ENCODE peak calls at places on chromosomes 12 and 14, in eight cellular contexts. One of them, this sample, is unnamed.

GRCh38 chr12:91889970-91890369 is 255.7 kb downstream of the BTG1 start:
- DNase-seq in CD14-positive monocyte: no peak
- DNase-seq in NCI-H748 treated with DMSO at 0.1 percent for 48 hours: no peak
- DNase-seq in NCI-H2081: no peak
- DNase-seq in NCI-H226: no peak
- DNase-seq in Right ventricle myocardium superior: no peak
- DNase-seq in dermis blood vessel endothelial cell: no peak
- DNase-seq in AG04450: no peak
- DNase-seq in this sample: no peak

GRCh38 chr12:122064780-122065588 is 13.6 kb upstream of the MLXIP start:
- DNase-seq in CD14-positive monocyte: no peak
- DNase-seq in NCI-H748 treated with DMSO at 0.1 percent for 48 hours: no peak
- DNase-seq in NCI-H2081: no peak
- DNase-seq in NCI-H226: peak; percentile 97
- DNase-seq in Right ventricle myocardium superior: peak; percentile 74
- DNase-seq in dermis blood vessel endothelial cell: peak; percentile 68
- DNase-seq in AG04450: no peak
- DNase-seq in this sample: no peak

GRCh38 chr12:24226745-24227350 is 277.4 kb upstream of the SOX5 start:
- DNase-seq in CD14-positive monocyte: no peak
- DNase-seq in NCI-H748 treated with DMSO at 0.1 percent for 48 hours: no peak
- DNase-seq in NCI-H2081: no peak
- DNase-seq in NCI-H226: peak; percentile 68
- DNase-seq in Right ventricle myocardium superior: no peak
- DNase-seq in dermis blood vessel endothelial cell: peak; percentile 94
- DNase-seq in AG04450: peak; percentile 61
- DNase-seq in this sample: no peak

GRCh38 chr12:112716099-112717093 is 75.2 kb upstream of the RPH3A start:
- DNase-seq in CD14-positive monocyte: no peak
- DNase-seq in NCI-H748 treated with DMSO at 0.1 percent for 48 hours: no peak
- DNase-seq in NCI-H2081: no peak
- DNase-seq in NCI-H226: no peak
- DNase-seq in Right ventricle myocardium superior: no peak
- DNase-seq in dermis blood vessel endothelial cell: peak; percentile 26
- DNase-seq in AG04450: no peak
- DNase-seq in this sample: peak; percentile 9

GRCh38 chr12:27554421-27555186 is 30.6 kb downstream of the PPFIBP1 start:
- DNase-seq in CD14-positive monocyte: no peak
- DNase-seq in NCI-H748 treated with DMSO at 0.1 percent for 48 hours: no peak
- DNase-seq in NCI-H2081: no peak
- DNase-seq in NCI-H226: no peak
- DNase-seq in Right ventricle myocardium superior: peak; percentile 88
- DNase-seq in dermis blood vessel endothelial cell: peak; percentile 60
- DNase-seq in AG04450: no peak
- DNase-seq in this sample: no peak

GRCh38 chr14:29348504-29348903 is 579.1 kb downstream of the PRKD1 start:
- DNase-seq in CD14-positive monocyte: no peak
- DNase-seq in NCI-H748 treated with DMSO at 0.1 percent for 48 hours: no peak
- DNase-seq in NCI-H2081: no peak
- DNase-seq in NCI-H226: no peak
- DNase-seq in Right ventricle myocardium superior: no peak
- DNase-seq in dermis blood vessel endothelial cell: no peak
- DNase-seq in AG04450: no peak
- DNase-seq in this sample: no peak

GRCh38 chr12:57603758-57604453 is 718 bp upstream of the DTX3 start:
- DNase-seq in CD14-positive monocyte: no peak
- DNase-seq in NCI-H748 treated with DMSO at 0.1 percent for 48 hours: no peak
- DNase-seq in NCI-H2081: no peak
- DNase-seq in NCI-H226: peak; percentile 82
- DNase-seq in Right ventricle myocardium superior: no peak
- DNase-seq in dermis blood vessel endothelial cell: no peak
- DNase-seq in AG04450: no peak
- DNase-seq in this sample: no peak

GRCh38 chr14:106094654-106095189 is 568.3 kb downstream of the TMEM121 start:
- DNase-seq in CD14-positive monocyte: no peak
- DNase-seq in NCI-H748 treated with DMSO at 0.1 percent for 48 hours: no peak
- DNase-seq in NCI-H2081: peak; percentile 33
- DNase-seq in NCI-H226: no peak
- DNase-seq in Right ventricle myocardium superior: no peak
- DNase-seq in dermis blood vessel endothelial cell: peak; percentile 11
- DNase-seq in AG04450: no peak
- DNase-seq in this sample: no peak

GRCh38 chr14:85444685-85445084 is 85.3 kb upstream of the FLRT2 start:
- DNase-seq in CD14-positive monocyte: peak; percentile 44
- DNase-seq in NCI-H748 treated with DMSO at 0.1 percent for 48 hours: no peak
- DNase-seq in NCI-H2081: no peak
- DNase-seq in NCI-H226: no peak
- DNase-seq in Right ventricle myocardium superior: no peak
- DNase-seq in dermis blood vessel endothelial cell: peak; percentile 20
- DNase-seq in AG04450: no peak
- DNase-seq in this sample: no peak

GRCh38 chr14:98244162-98244948 is 1027.6 kb downstream of the BCL11B start:
- DNase-seq in CD14-positive monocyte: no peak
- DNase-seq in NCI-H748 treated with DMSO at 0.1 percent for 48 hours: no peak
- DNase-seq in NCI-H2081: no peak
- DNase-seq in NCI-H226: no peak
- DNase-seq in Right ventricle myocardium superior: no peak
- DNase-seq in dermis blood vessel endothelial cell: no peak
- DNase-seq in AG04450: no peak
- DNase-seq in this sample: no peak

GRCh38 chr12:95808146-95808545 is 17.6 kb upstream of the NTN4 start:
- DNase-seq in CD14-positive monocyte: no peak
- DNase-seq in NCI-H748 treated with DMSO at 0.1 percent for 48 hours: no peak
- DNase-seq in NCI-H2081: no peak
- DNase-seq in NCI-H226: no peak
- DNase-seq in Right ventricle myocardium superior: no peak
- DNase-seq in dermis blood vessel endothelial cell: no peak
- DNase-seq in AG04450: no peak
- DNase-seq in this sample: no peak

This sample was measured in GM12865.